ENCODE peak calls at places on chromosomes 7 and 10, in eight cellular contexts. One of them, this sample, is unnamed.

GRCh38 chr7:156386097-156386496 is 254.5 kb upstream of the RNF32 start:
- DNase-seq in activated T-cell treated with anti-CD3 and anti-CD28 coated beads, Interleukin-2, amount 50 U/mL, for 48 hours: no peak
- DNase-seq in endothelial cell: peak; percentile 53
- DNase-seq in body of pancreas: no peak
- DNase-seq in GM13976: no peak
- DNase-seq in substantia nigra: no peak
- DNase-seq in NCI-H69: no peak
- DNase-seq in stimulated activated CD8-positive, alpha-beta memory T cell treated with anti-CD3 and anti-CD28 coated beads, Interleukin-15, amount 100 ng/mL, for 24 hours: no peak
- DNase-seq in this sample: no peak

GRCh38 chr7:76507723-76508406 is 2.5 kb upstream of the UPK3B start:
- DNase-seq in activated T-cell treated with anti-CD3 and anti-CD28 coated beads, Interleukin-2, amount 50 U/mL, for 48 hours: peak; percentile 9
- DNase-seq in endothelial cell: no peak
- DNase-seq in body of pancreas: no peak
- DNase-seq in GM13976: no peak
- DNase-seq in substantia nigra: no peak
- DNase-seq in NCI-H69: no peak
- DNase-seq in stimulated activated CD8-positive, alpha-beta memory T cell treated with anti-CD3 and anti-CD28 coated beads, Interleukin-15, amount 100 ng/mL, for 24 hours: no peak
- DNase-seq in this sample: no peak

GRCh38 chr10:89414146-89414878 is at the start of gene IFIT5:
- DNase-seq in activated T-cell treated with anti-CD3 and anti-CD28 coated beads, Interleukin-2, amount 50 U/mL, for 48 hours: peak; percentile 77
- DNase-seq in endothelial cell: peak; percentile 77
- DNase-seq in body of pancreas: peak; percentile 75
- DNase-seq in GM13976: peak; percentile 81
- DNase-seq in substantia nigra: peak; percentile 47
- DNase-seq in NCI-H69: peak; percentile 71
- DNase-seq in stimulated activated CD8-positive, alpha-beta memory T cell treated with anti-CD3 and anti-CD28 coated beads, Interleukin-15, amount 100 ng/mL, for 24 hours: peak; percentile 33
- DNase-seq in this sample: peak; percentile 81

GRCh38 chr7:130095812-130096211 is 25.5 kb downstream of the KLHDC10 start:
- DNase-seq in activated T-cell treated with anti-CD3 and anti-CD28 coated beads, Interleukin-2, amount 50 U/mL, for 48 hours: no peak
- DNase-seq in endothelial cell: no peak
- DNase-seq in body of pancreas: no peak
- DNase-seq in GM13976: no peak
- DNase-seq in substantia nigra: no peak
- DNase-seq in NCI-H69: peak; percentile 44
- DNase-seq in stimulated activated CD8-positive, alpha-beta memory T cell treated with anti-CD3 and anti-CD28 coated beads, Interleukin-15, amount 100 ng/mL, for 24 hours: no peak
- DNase-seq in this sample: no peak

GRCh38 chr7:29806131-29806792 is at the start of gene WIPF3:
- DNase-seq in activated T-cell treated with anti-CD3 and anti-CD28 coated beads, Interleukin-2, amount 50 U/mL, for 48 hours: peak; percentile 36
- DNase-seq in endothelial cell: peak; percentile 55
- DNase-seq in body of pancreas: peak; percentile 57
- DNase-seq in GM13976: peak; percentile 50
- DNase-seq in substantia nigra: no peak
- DNase-seq in NCI-H69: peak; percentile 65
- DNase-seq in stimulated activated CD8-positive, alpha-beta memory T cell treated with anti-CD3 and anti-CD28 coated beads, Interleukin-15, amount 100 ng/mL, for 24 hours: no peak
- DNase-seq in this sample: no peak

GRCh38 chr10:89915021-89915420 is 213.6 kb downstream of the KIF20B start:
- DNase-seq in activated T-cell treated with anti-CD3 and anti-CD28 coated beads, Interleukin-2, amount 50 U/mL, for 48 hours: no peak
- DNase-seq in endothelial cell: no peak
- DNase-seq in body of pancreas: no peak
- DNase-seq in GM13976: no peak
- DNase-seq in substantia nigra: no peak
- DNase-seq in NCI-H69: no peak
- DNase-seq in stimulated activated CD8-positive, alpha-beta memory T cell treated with anti-CD3 and anti-CD28 coated beads, Interleukin-15, amount 100 ng/mL, for 24 hours: no peak
- DNase-seq in this sample: no peak

GRCh38 chr7:53656881-53657280 is 621.4 kb downstream of the POM121L12 start:
- DNase-seq in activated T-cell treated with anti-CD3 and anti-CD28 coated beads, Interleukin-2, amount 50 U/mL, for 48 hours: no peak
- DNase-seq in endothelial cell: no peak
- DNase-seq in body of pancreas: no peak
- DNase-seq in GM13976: no peak
- DNase-seq in substantia nigra: no peak
- DNase-seq in NCI-H69: no peak
- DNase-seq in stimulated activated CD8-positive, alpha-beta memory T cell treated with anti-CD3 and anti-CD28 coated beads, Interleukin-15, amount 100 ng/mL, for 24 hours: no peak
- DNase-seq in this sample: no peak

GRCh38 chr10:86374664-86375063 is 8.1 kb upstream of the GRID1 start:
- DNase-seq in activated T-cell treated with anti-CD3 and anti-CD28 coated beads, Interleukin-2, amount 50 U/mL, for 48 hours: peak; percentile 11
- DNase-seq in endothelial cell: no peak
- DNase-seq in body of pancreas: no peak
- DNase-seq in GM13976: no peak
- DNase-seq in substantia nigra: no peak
- DNase-seq in NCI-H69: no peak
- DNase-seq in stimulated activated CD8-positive, alpha-beta memory T cell treated with anti-CD3 and anti-CD28 coated beads, Interleukin-15, amount 100 ng/mL, for 24 hours: no peak
- DNase-seq in this sample: no peak

GRCh38 chr7:47132471-47132870 is 449.4 kb downstream of the TNS3 start:
- DNase-seq in activated T-cell treated with anti-CD3 and anti-CD28 coated beads, Interleukin-2, amount 50 U/mL, for 48 hours: no peak
- DNase-seq in endothelial cell: no peak
- DNase-seq in body of pancreas: no peak
- DNase-seq in GM13976: no peak
- DNase-seq in substantia nigra: no peak
- DNase-seq in NCI-H69: no peak
- DNase-seq in stimulated activated CD8-positive, alpha-beta memory T cell treated with anti-CD3 and anti-CD28 coated beads, Interleukin-15, amount 100 ng/mL, for 24 hours: no peak
- DNase-seq in this sample: no peak

GRCh38 chr7:36192050-36192824 is 39.2 kb downstream of the EEPD1 start:
- DNase-seq in activated T-cell treated with anti-CD3 and anti-CD28 coated beads, Interleukin-2, amount 50 U/mL, for 48 hours: no peak
- DNase-seq in endothelial cell: no peak
- DNase-seq in body of pancreas: no peak
- DNase-seq in GM13976: no peak
- DNase-seq in substantia nigra: no peak
- DNase-seq in NCI-H69: no peak
- DNase-seq in stimulated activated CD8-positive, alpha-beta memory T cell treated with anti-CD3 and anti-CD28 coated beads, Interleukin-15, amount 100 ng/mL, for 24 hours: no peak
- DNase-seq in this sample: no peak

GRCh38 chr7:88363249-88363648 is 56.6 kb upstream of the STEAP4 start:
- DNase-seq in activated T-cell treated with anti-CD3 and anti-CD28 coated beads, Interleukin-2, amount 50 U/mL, for 48 hours: no peak
- DNase-seq in endothelial cell: no peak
- DNase-seq in body of pancreas: no peak
- DNase-seq in GM13976: no peak
- DNase-seq in substantia nigra: no peak
- DNase-seq in NCI-H69: no peak
- DNase-seq in stimulated activated CD8-positive, alpha-beta memory T cell treated with anti-CD3 and anti-CD28 coated beads, Interleukin-15, amount 100 ng/mL, for 24 hours: no peak
- DNase-seq in this sample: no peak

GRCh38 chr7:45384499-45384898 is 189.7 kb upstream of the ADCY1 start:
- DNase-seq in activated T-cell treated with anti-CD3 and anti-CD28 coated beads, Interleukin-2, amount 50 U/mL, for 48 hours: no peak
- DNase-seq in endothelial cell: no peak
- DNase-seq in body of pancreas: no peak
- DNase-seq in GM13976: no peak
- DNase-seq in substantia nigra: no peak
- DNase-seq in NCI-H69: no peak
- DNase-seq in stimulated activated CD8-positive, alpha-beta memory T cell treated with anti-CD3 and anti-CD28 coated beads, Interleukin-15, amount 100 ng/mL, for 24 hours: no peak
- DNase-seq in this sample: no peak

GRCh38 chr7:87506243-87507180 is 31.0 kb upstream of the ABCB4 start:
- DNase-seq in activated T-cell treated with anti-CD3 and anti-CD28 coated beads, Interleukin-2, amount 50 U/mL, for 48 hours: no peak
- DNase-seq in endothelial cell: no peak
- DNase-seq in body of pancreas: no peak
- DNase-seq in GM13976: no peak
- DNase-seq in substantia nigra: no peak
- DNase-seq in NCI-H69: peak; percentile 31
- DNase-seq in stimulated activated CD8-positive, alpha-beta memory T cell treated with anti-CD3 and anti-CD28 coated beads, Interleukin-15, amount 100 ng/mL, for 24 hours: no peak
- DNase-seq in this sample: no peak

GRCh38 chr10:32000937-32001336 is 55.3 kb downstream of the KIF5B start:
- DNase-seq in activated T-cell treated with anti-CD3 and anti-CD28 coated beads, Interleukin-2, amount 50 U/mL, for 48 hours: no peak
- DNase-seq in endothelial cell: no peak
- DNase-seq in body of pancreas: no peak
- DNase-seq in GM13976: no peak
- DNase-seq in substantia nigra: no peak
- DNase-seq in NCI-H69: no peak
- DNase-seq in stimulated activated CD8-positive, alpha-beta memory T cell treated with anti-CD3 and anti-CD28 coated beads, Interleukin-15, amount 100 ng/mL, for 24 hours: no peak
- DNase-seq in this sample: no peak

GRCh38 chr10:11104772-11105675 is 87.4 kb downstream of the CELF2 start:
- DNase-seq in activated T-cell treated with anti-CD3 and anti-CD28 coated beads, Interleukin-2, amount 50 U/mL, for 48 hours: no peak
- DNase-seq in endothelial cell: no peak
- DNase-seq in body of pancreas: no peak
- DNase-seq in GM13976: peak; percentile 9
- DNase-seq in substantia nigra: no peak
- DNase-seq in NCI-H69: no peak
- DNase-seq in stimulated activated CD8-positive, alpha-beta memory T cell treated with anti-CD3 and anti-CD28 coated beads, Interleukin-15, amount 100 ng/mL, for 24 hours: no peak
- DNase-seq in this sample: peak; percentile 8

GRCh38 chr10:43075612-43076003 is 1.3 kb upstream of the RET start:
- DNase-seq in activated T-cell treated with anti-CD3 and anti-CD28 coated beads, Interleukin-2, amount 50 U/mL, for 48 hours: peak; percentile 31
- DNase-seq in endothelial cell: no peak
- DNase-seq in body of pancreas: no peak
- DNase-seq in GM13976: no peak
- DNase-seq in substantia nigra: no peak
- DNase-seq in NCI-H69: peak; percentile 4
- DNase-seq in stimulated activated CD8-positive, alpha-beta memory T cell treated with anti-CD3 and anti-CD28 coated beads, Interleukin-15, amount 100 ng/mL, for 24 hours: no peak
- DNase-seq in this sample: no peak

GRCh38 chr7:45000096-45001032 is at the start of gene CCM2:
- DNase-seq in activated T-cell treated with anti-CD3 and anti-CD28 coated beads, Interleukin-2, amount 50 U/mL, for 48 hours: peak; percentile 63
- DNase-seq in endothelial cell: peak; percentile 69
- DNase-seq in body of pancreas: peak; percentile 55
- DNase-seq in GM13976: no peak
- DNase-seq in substantia nigra: no peak
- DNase-seq in NCI-H69: peak; percentile 74
- DNase-seq in stimulated activated CD8-positive, alpha-beta memory T cell treated with anti-CD3 and anti-CD28 coated beads, Interleukin-15, amount 100 ng/mL, for 24 hours: no peak
- DNase-seq in this sample: peak; percentile 32

This sample was measured in immature natural killer cell.